ENCODE peak calls at places on chromosome 2, in four cellular contexts. U is heart left ventricle, N is lower lobe of right lung, R is spleen. J is an unnamed sample.

GRCh38 chr2:19158211-19158610 is 200.2 kb downstream of the OSR1 start:
- DNase-seq in U (no peak), N (no peak), R (no peak), J (no peak)

GRCh38 chr2:133431289-133431688 is 137.0 kb downstream of the NCKAP5 start:
- DNase-seq in U (no peak), N (no peak), R (no peak), J (no peak)

GRCh38 chr2:10762651-10763460 is 41.4 kb downstream of the ATP6V1C2 start:
- DNase-seq in U (no peak), N (no peak), R (peak; percentile 76), J (peak; percentile 53)

GRCh38 chr2:17996978-17997377 is 118.5 kb downstream of the KCNS3 start:
- DNase-seq in U (no peak), N (no peak), R (no peak), J (no peak)

GRCh38 chr2:212842544-212843185 is 304.1 kb upstream of the ERBB4 start:
- DNase-seq in U (no peak), N (no peak), R (no peak), J (no peak)

GRCh38 chr2:48428449-48428848 is 101.5 kb upstream of the STON1 start:
- DNase-seq in U (no peak), N (no peak), R (no peak), J (no peak)

GRCh38 chr2:12317853-12318426 is 398.8 kb upstream of the TRIB2 start:
- DNase-seq in U (no peak), N (no peak), R (no peak), J (no peak)

GRCh38 chr2:20094142-20094792 is 42.8 kb upstream of the LAPTM4A start:
- DNase-seq in U (no peak), N (no peak), R (no peak), J (no peak)

GRCh38 chr2:133362061-133362476 is 206.2 kb downstream of the NCKAP5 start:
- DNase-seq in U (no peak), N (no peak), R (no peak), J (no peak)

GRCh38 chr2:71129114-71129890 is 727 bp downstream of the MCEE start:
- DNase-seq in U (no peak), N (no peak), R (no peak), J (no peak)

GRCh38 chr2:54239427-54239826 is 16.6 kb downstream of the TSPYL6 start:
- DNase-seq in U (no peak), N (no peak), R (no peak), J (no peak)

GRCh38 chr2:143428700-143429099 is 299.5 kb downstream of the ARHGAP15 start:
- DNase-seq in U (no peak), N (no peak), R (no peak), J (no peak)

GRCh38 chr2:181304011-181304844 is 153.0 kb upstream of the ITGA4 start:
- DNase-seq in U (no peak), N (no peak), R (peak; percentile 54), J (no peak)

GRCh38 chr2:133658020-133658903 is 90.0 kb upstream of the NCKAP5 start:
- DNase-seq in U (no peak), N (no peak), R (no peak), J (no peak)

GRCh38 chr2:204024906-204025475 is 88.4 kb downstream of the ICOS start:
- DNase-seq in U (no peak), N (no peak), R (no peak), J (no peak)

GRCh38 chr2:227661019-227661726 is 5.4 kb upstream of the SCYGR5 start:
- DNase-seq in U (no peak), N (no peak), R (no peak), J (no peak)

GRCh38 chr2:126792993-126793392 is 105.7 kb upstream of the TEX51 start:
- DNase-seq in U (no peak), N (no peak), R (peak; percentile 40), J (no peak)

GRCh38 chr2:165794520-165794882 is 454 bp upstream of the GALNT3 start:
- DNase-seq in U (peak; percentile 62), N (peak; percentile 63), R (peak; percentile 92), J (peak; percentile 4)

GRCh38 chr2:11075221-11075620 is 80.0 kb upstream of the SLC66A3 start:
- DNase-seq in U (no peak), N (no peak), R (no peak), J (no peak)

GRCh38 chr2:241798081-241798630 is 10.8 kb upstream of the NEU4 start:
- DNase-seq in U (no peak), N (peak; percentile 32), R (peak; percentile 69), J (no peak)

GRCh38 chr2:120863661-120864320 is 128.1 kb downstream of the GLI2 start:
- DNase-seq in U (peak; percentile 62), N (peak; percentile 27), R (peak; percentile 66), J (no peak)

GRCh38 chr2:208101716-208102631 is 22.4 kb downstream of the CRYGD start:
- DNase-seq in U (no peak), N (no peak), R (no peak), J (no peak)

GRCh38 chr2:11537951-11538350 is 4.1 kb downstream of the GREB1 start:
- DNase-seq in U (no peak), N (no peak), R (no peak), J (no peak)

GRCh38 chr2:218995972-218996644 is 2.9 kb upstream of the CRYBA2 start:
- DNase-seq in U (peak; percentile 89), N (peak; percentile 92), R (peak; percentile 90), J (peak; percentile 86)

GRCh38 chr2:120820263-120820884 is 84.7 kb downstream of the GLI2 start:
- DNase-seq in U (peak; percentile 54), N (no peak), R (peak; percentile 71), J (peak; percentile 38)

GRCh38 chr2:222102746-222103349 is 195.9 kb downstream of the PAX3 start:
- DNase-seq in U (no peak), N (no peak), R (no peak), J (no peak)

GRCh38 chr2:207478572-207478971 is 51.2 kb upstream of the CREB1 start:
- DNase-seq in U (no peak), N (no peak), R (no peak), J (no peak)

GRCh38 chr2:10096641-10097040 is 16.4 kb upstream of the CYS1 start:
- DNase-seq in U (no peak), N (no peak), R (no peak), J (no peak)

GRCh38 chr2:37802899-37803379 is 122.1 kb upstream of the RMDN2 start:
- DNase-seq in U (no peak), N (no peak), R (no peak), J (no peak)

GRCh38 chr2:239179851-239180371 is 220.9 kb downstream of the HDAC4 start:
- DNase-seq in U (peak; percentile 48), N (no peak), R (peak; percentile 71), J (no peak)

GRCh38 chr2:16189019-16189850 is 248.9 kb downstream of the MYCN start:
- DNase-seq in U (no peak), N (no peak), R (no peak), J (no peak)

GRCh38 chr2:85095094-85095493 is 38.1 kb upstream of the TCF7L1 start:
- DNase-seq in U (no peak), N (no peak), R (no peak), J (no peak)

GRCh38 chr2:238235331-238235732 is 4.5 kb downstream of the HES6 start:
- DNase-seq in U (no peak), N (no peak), R (peak; percentile 77), J (no peak)

GRCh38 chr2:52423111-52423510 is 1344.5 kb upstream of the CHAC2 start:
- DNase-seq in U (no peak), N (no peak), R (no peak), J (no peak)

GRCh38 chr2:28477087-28477486 is 18.8 kb upstream of the PLB1 start:
- DNase-seq in U (no peak), N (no peak), R (no peak), J (no peak)

GRCh38 chr2:99085400-99085799 is 56.1 kb upstream of the C2orf15 start:
- DNase-seq in U (no peak), N (no peak), R (no peak), J (no peak)

DNA sequence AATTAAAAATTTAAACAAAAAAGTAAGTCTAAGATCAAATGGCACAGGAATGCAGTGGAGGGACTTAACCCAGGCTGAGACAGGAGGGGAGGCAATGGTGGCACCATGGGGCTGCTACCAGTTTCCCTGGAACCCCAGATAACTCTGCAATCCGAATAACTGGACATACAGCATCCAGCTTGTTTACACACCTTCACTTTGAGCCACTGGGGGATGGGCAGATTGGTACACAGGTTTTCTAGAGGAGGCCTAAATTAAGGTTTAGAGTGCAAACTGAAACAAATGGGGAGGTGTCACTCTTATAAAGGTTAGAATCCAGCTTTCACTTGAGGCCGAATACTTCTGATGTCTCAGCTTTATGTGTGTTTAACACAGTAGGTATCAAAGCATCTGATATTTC is 189.3 kb upstream of the FN1 start:
- DNase-seq in U (no peak), N (no peak), R (no peak), J (no peak)
- H3K4me1 ChIP-seq in U (no peaks in the 10 kb centered on the region), N (peaks cover 18% of the 10 kb centered on the region), R (no peaks in the 10 kb centered on the region), J (peaks cover 13% of the 10 kb centered on the region)

GRCh38 chr2:236241181-236242056 is 22.8 kb downstream of the ASB18 start:
- DNase-seq in U (no peak), N (no peak), R (no peak), J (no peak)
- H3K4me1 ChIP-seq in U (peaks cover 7% of the 10 kb centered on the region), N (peaks cover 6% of the 10 kb centered on the region), R (peaks cover 7% of the 10 kb centered on the region), J (peaks cover 16% of the 10 kb centered on the region)

GRCh38 chr2:101773137-101773536 is 75.6 kb downstream of the MAP4K4 start:
- DNase-seq in U (no peak), N (no peak), R (no peak), J (no peak)
- H3K4me1 ChIP-seq in U (peaks cover 44% of the 10 kb centered on the region), N (peaks cover 79% of the 10 kb centered on the region), R (peaks cover 88% of the 10 kb centered on the region), J (peaks cover 96% of the 10 kb centered on the region)

GRCh38 chr2:24511894-24512293 is 20.8 kb downstream of the NCOA1 start:
- DNase-seq in U (no peak), N (no peak), R (no peak), J (no peak)

GRCh38 chr2:24513672-24514071 is 22.6 kb downstream of the NCOA1 start:
- DNase-seq in U (no peak), N (no peak), R (no peak), J (no peak)

GRCh38 chr2:24512836-24513235 is 21.8 kb downstream of the NCOA1 start:
- DNase-seq in U (no peak), N (no peak), R (no peak), J (no peak)

GRCh38 chr2:24513266-24513665 is 22.2 kb downstream of the NCOA1 start:
- DNase-seq in U (no peak), N (no peak), R (no peak), J (no peak)

DNA sequence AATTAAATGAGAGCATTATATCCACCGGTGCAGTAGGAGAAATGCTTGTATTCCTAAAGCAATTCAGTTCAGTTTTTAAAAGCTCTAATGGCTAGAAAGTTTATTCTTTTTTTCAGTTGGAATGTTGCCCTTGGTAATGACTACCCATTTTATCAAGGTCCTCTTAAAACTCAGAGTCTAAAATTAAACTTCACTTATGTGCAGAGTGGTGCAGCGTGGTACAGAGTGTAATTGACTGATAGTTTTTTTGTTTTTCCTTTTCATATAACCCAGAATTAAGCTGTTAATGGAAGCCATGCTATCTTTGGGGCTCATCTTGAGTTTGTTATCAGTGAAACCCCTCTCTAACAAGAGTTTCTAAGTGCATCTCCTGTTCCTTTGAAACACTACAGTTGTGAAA is 21.4 kb downstream of the NCOA1 start:
- DNase-seq in U (no peak), N (no peak), R (no peak), J (no peak)
- H3K4me1 ChIP-seq in U (peaks cover 12% of the 10 kb centered on the region), N (peaks cover 39% of the 10 kb centered on the region), R (peaks cover 80% of the 10 kb centered on the region), J (peaks cover 68% of the 10 kb centered on the region)